ENCODE peak calls at places on chromosome 10, in seven cellular contexts. O, R, H, N, X, G and M are unnamed samples.

GRCh38 chr10:69685426-69685801 is 55.4 kb downstream of the FAM241B start:
- DNase-seq in O (no peak), R (no peak), H (no peak), N (no peak), X (no peak), G (no peak), M (no peak)

GRCh38 chr10:92750788-92751533 is 61.2 kb downstream of the HHEX start:
- DNase-seq in O (no peak), R (no peak), H (no peak), N (no peak), X (no peak), G (no peak), M (peak)

GRCh38 chr10:103746598-103746997 is 108.8 kb downstream of the SH3PXD2A start:
- DNase-seq in O (no peak), R (no peak), H (no peak), N (no peak), X (no peak), G (no peak), M (no peak)

GRCh38 chr10:124105594-124105993 is 12.2 kb upstream of the CHST15 start:
- DNase-seq in O (no peak), R (no peak), H (no peak), N (no peak), X (no peak), G (no peak), M (no peak)

GRCh38 chr10:114703377-114704125 is 45.5 kb upstream of the ABLIM1 start:
- DNase-seq in O (peak), R (peak), H (peak), N (peak), X (no peak), G (peak), M (peak)

GRCh38 chr10:59289809-59290208 is 72.5 kb downstream of the FAM13C start:
- DNase-seq in O (no peak), R (no peak), H (no peak), N (no peak), X (no peak), G (no peak), M (no peak)

GRCh38 chr10:58453098-58453497 is 59.6 kb upstream of the BICC1 start:
- DNase-seq in O (no peak), R (no peak), H (no peak), N (no peak), X (no peak), G (no peak), M (no peak)

GRCh38 chr10:74167443-74167842 is 16.4 kb downstream of the ADK start:
- DNase-seq in O (no peak), R (no peak), H (no peak), N (no peak), X (no peak), G (no peak), M (no peak)

GRCh38 chr10:44923611-44924010 is 12.5 kb downstream of the TMEM72 start:
- DNase-seq in O (no peak), R (no peak), H (no peak), N (no peak), X (no peak), G (no peak), M (no peak)

GRCh38 chr10:66714741-66715140 is 211.1 kb upstream of the LRRTM3 start:
- DNase-seq in O (no peak), R (no peak), H (no peak), N (no peak), X (no peak), G (no peak), M (no peak)

GRCh38 chr10:88386878-88387773 is 196.0 kb downstream of the RNLS start:
- DNase-seq in O (peak), R (no peak), H (no peak), N (no peak), X (no peak), G (peak), M (peak)

GRCh38 chr10:16735626-16736025 is 81.6 kb downstream of the RSU1 start:
- DNase-seq in O (no peak), R (no peak), H (no peak), N (no peak), X (no peak), G (no peak), M (no peak)

GRCh38 chr10:119207713-119208552 is 562 bp downstream of the GRK5 start:
- DNase-seq in O (peak), R (peak), H (peak), N (no peak), X (peak), G (peak), M (peak)

GRCh38 chr10:99667108-99667751 is 7.9 kb downstream of the ENTPD7 start:
- DNase-seq in O (no peak), R (no peak), H (no peak), N (no peak), X (no peak), G (peak), M (peak)

GRCh38 chr10:110498087-110498981 is 627 bp downstream of the DUSP5 start:
- DNase-seq in O (peak), R (peak), H (no peak), N (peak), X (peak), G (peak), M (peak)

GRCh38 chr10:52525761-52526160 is 211.7 kb downstream of the DKK1 start:
- DNase-seq in O (no peak), R (no peak), H (no peak), N (no peak), X (no peak), G (no peak), M (peak)

GRCh38 chr10:68211635-68212034 is 20.3 kb downstream of the ATOH7 start:
- DNase-seq in O (no peak), R (no peak), H (no peak), N (no peak), X (no peak), G (no peak), M (no peak)

GRCh38 chr10:58662314-58662713 is 149.6 kb downstream of the BICC1 start:
- DNase-seq in O (no peak), R (no peak), H (peak), N (no peak), X (no peak), G (peak), M (no peak)